ENCODE peak calls at places on chromosomes 13 and 19, in four cellular contexts. K, H, J and R are unnamed samples.

GRCh38 chr13:113351514-113352026 is 12.4 kb downstream of the GRTP1 start:
- DNase-seq in J (no peak), K (no peak), H (no peak), R (no peak)

GRCh38 chr19:43584484-43584883 is 8.9 kb downstream of the PINLYP start:
- DNase-seq in K (no peak), J (no peak), H (no peak), R (no peak)

GRCh38 chr13:109567315-109567714 is 219.1 kb downstream of the IRS2 start:
- DNase-seq in K (no peak), J (no peak), H (no peak), R (no peak)

GRCh38 chr19:3868770-3869456 is at the start of gene ZFR2:
- DNase-seq in H (peak), J (no peak), K (peak), R (no peak)

GRCh38 chr19:35860818-35861639 is 4.3 kb downstream of the KIRREL2 start:
- DNase-seq in K (peak), H (peak), J (no peak), R (peak)

GRCh38 chr13:44770951-44771350 is 194.8 kb upstream of the TSC22D1 start:
- DNase-seq in H (no peak), K (no peak), J (no peak), R (no peak)

GRCh38 chr19:52599241-52599640 is 29.2 kb downstream of the ZNF701 start:
- DNase-seq in J (no peak), K (no peak), H (no peak), R (no peak)

GRCh38 chr19:55495646-55496349 is 7.6 kb downstream of the SSC5D start:
- DNase-seq in H (no peak), J (no peak), K (no peak), R (no peak)

GRCh38 chr19:3618144-3618810 is 8.3 kb downstream of the CACTIN start:
- DNase-seq in J (peak), H (peak), K (peak), R (no peak)

GRCh38 chr19:55676384-55676783 is 1.4 kb downstream of the EPN1 start:
- DNase-seq in K (no peak), H (no peak), J (no peak), R (no peak)

GRCh38 chr13:113607477-113608245 is 23.1 kb downstream of the TFDP1 start:
- DNase-seq in J (no peak), H (no peak), K (no peak), R (no peak)

GRCh38 chr19:30668521-30669155 is 296.5 kb downstream of the ZNF536 start:
- DNase-seq in H (no peak), K (no peak), J (no peak), R (no peak)

GRCh38 chr13:112105884-112106283 is 38.9 kb downstream of the SOX1 start:
- DNase-seq in K (peak), H (no peak), J (no peak), R (no peak)

GRCh38 chr13:80132741-80133601 is 208.0 kb downstream of the SPRY2 start:
- DNase-seq in H (no peak), K (no peak), J (no peak), R (peak)

GRCh38 chr13:27665333-27665732 is 43.6 kb downstream of the POLR1D start:
- DNase-seq in J (no peak), H (no peak), K (no peak), R (no peak)

GRCh38 chr19:4374451-4375163 is 25.7 kb downstream of the SH3GL1 start:
- DNase-seq in H (peak), K (no peak), J (no peak), R (peak)

GRCh38 chr19:2552859-2553258 is 76.9 kb downstream of the GADD45B start:
- DNase-seq in J (peak), K (no peak), H (no peak), R (no peak)

GRCh38 chr13:87953381-87953780 is 282.2 kb downstream of the SLITRK5 start:
- DNase-seq in K (no peak), H (no peak), J (no peak), R (no peak)

GRCh38 chr13:40564342-40564997 is 102.0 kb downstream of the FOXO1 start:
- DNase-seq in K (no peak), J (peak), H (no peak), R (peak)

GRCh38 chr13:44810067-44810840 is 179.0 kb downstream of the NUFIP1 start:
- DNase-seq in K (no peak), H (no peak), J (no peak), R (no peak)

GRCh38 chr19:54029930-54030490 is 33.7 kb downstream of the VSTM1 start:
- DNase-seq in J (no peak), H (peak), K (peak), R (peak)

GRCh38 chr13:65300220-65300619 is 1929.9 kb downstream of the PCDH9 start:
- DNase-seq in H (no peak), J (no peak), K (no peak), R (no peak)

GRCh38 chr13:44402902-44403719 is 29.5 kb downstream of the SERP2 start:
- DNase-seq in J (no peak), K (no peak), H (no peak), R (no peak)

DNA sequence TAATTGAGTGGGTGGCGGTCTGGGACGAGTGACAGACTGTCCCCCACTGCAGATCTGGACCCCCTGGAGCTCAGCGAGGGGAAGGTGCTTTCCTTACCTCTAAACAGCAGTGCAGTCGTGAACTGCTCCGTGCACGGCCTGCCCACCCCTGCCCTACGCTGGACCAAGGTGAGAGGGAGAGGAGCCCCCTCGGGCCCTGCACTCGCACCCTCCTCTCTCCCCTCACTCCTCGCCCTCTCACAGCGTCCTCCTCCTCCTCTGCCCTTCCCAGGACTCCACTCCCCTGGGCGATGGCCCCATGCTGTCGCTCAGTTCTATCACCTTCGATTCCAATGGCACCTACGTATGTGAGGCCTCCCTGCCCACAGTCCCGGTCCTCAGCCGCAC is 9.6 kb downstream of the BCAM start:
- DNase-seq in H (no peak), J (no peak), K (no peak), R (no peak)
- TF ChIP-seq NR2C2 in H (no peak), J (no peak), K (no peak), R (no peak)

GRCh38 chr19:58346961-58347929 is 6.0 kb downstream of the A1BG start:
- DNase-seq in H (peak), J (no peak), K (peak), R (no peak)
- TF ChIP-seq NR2C2 in H (no peak), J (no peak), K (no peak), R (no peak)

GRCh38 chr13:43285891-43286602 is 262.7 kb downstream of the DNAJC15 start:
- DNase-seq in K (no peak), J (no peak), H (no peak), R (no peak)
- TF ChIP-seq NR2C2 in K (no peak), J (no peak), H (no peak), R (no peak)

GRCh38 chr19:41575998-41576397 is at the start of gene CEACAM21:
- DNase-seq in H (no peak), K (no peak), J (no peak), R (no peak)
- TF ChIP-seq NR2C2 in H (no peak), K (no peak), J (no peak), R (no peak)

DNA sequence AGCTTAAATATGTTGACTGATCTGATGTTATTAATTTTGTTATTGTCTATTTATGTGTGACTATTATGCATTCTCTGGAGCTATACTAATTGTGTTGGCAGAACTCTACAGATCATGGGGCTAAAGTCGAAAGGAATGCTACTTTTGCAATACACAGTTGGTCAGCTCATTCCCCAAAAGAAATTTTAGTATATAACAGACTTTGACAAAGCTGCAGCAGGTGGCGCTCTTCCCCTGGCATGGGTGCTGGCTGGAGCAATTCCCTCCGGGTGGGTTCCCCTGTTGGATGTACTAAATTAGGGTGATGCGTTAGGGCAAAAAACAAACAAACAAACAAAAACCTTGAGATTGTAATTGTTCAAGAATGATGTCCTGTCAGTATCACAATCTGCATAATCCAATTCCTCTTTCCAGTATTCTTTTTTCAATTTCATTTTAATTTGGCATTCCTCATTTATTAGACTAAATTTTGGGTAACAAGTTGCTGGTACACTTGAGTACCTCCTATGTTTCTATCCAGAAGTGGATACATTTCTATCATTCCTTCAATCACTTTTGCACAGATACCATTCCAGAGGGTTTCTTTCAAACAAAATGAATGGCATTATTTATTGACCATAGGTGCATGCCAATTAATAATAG is 322.8 kb upstream of the EDNRB start:
- DNase-seq in H (peak), K (peak), J (no peak), R (peak)
- TF ChIP-seq NR2C2 in H (no peak), K (no peak), J (no peak), R (no peak)

GRCh38 chr19:16030964-16031871 is 45.1 kb upstream of the TPM4 start:
- DNase-seq in H (no peak), K (no peak), J (no peak), R (no peak)

GRCh38 chr19:16031872-16032200 is 44.5 kb upstream of the TPM4 start:
- DNase-seq in H (no peak), K (no peak), J (no peak), R (no peak)

GRCh38 chr19:16033136-16033530 is 43.2 kb upstream of the TPM4 start:
- DNase-seq in H (no peak), J (no peak), K (no peak), R (no peak)

GRCh38 chr19:16033721-16034120 is 42.6 kb upstream of the TPM4 start:
- DNase-seq in H (peak), J (no peak), K (no peak), R (no peak)

GRCh38 chr19:16032509-16033135 is 43.7 kb upstream of the TPM4 start:
- DNase-seq in H (no peak), K (no peak), J (no peak), R (no peak)
- TF ChIP-seq NR2C2 in H (no peak), K (no peak), J (no peak), R (no peak)

GRCh38 chr13:20191902-20192469 is 752 bp downstream of the GJB2 start:
- DNase-seq in K (peak), J (no peak), H (no peak), R (no peak)
- TF ChIP-seq NR2C2 in K (no peak), J (no peak), H (no peak), R (no peak)

DNA sequence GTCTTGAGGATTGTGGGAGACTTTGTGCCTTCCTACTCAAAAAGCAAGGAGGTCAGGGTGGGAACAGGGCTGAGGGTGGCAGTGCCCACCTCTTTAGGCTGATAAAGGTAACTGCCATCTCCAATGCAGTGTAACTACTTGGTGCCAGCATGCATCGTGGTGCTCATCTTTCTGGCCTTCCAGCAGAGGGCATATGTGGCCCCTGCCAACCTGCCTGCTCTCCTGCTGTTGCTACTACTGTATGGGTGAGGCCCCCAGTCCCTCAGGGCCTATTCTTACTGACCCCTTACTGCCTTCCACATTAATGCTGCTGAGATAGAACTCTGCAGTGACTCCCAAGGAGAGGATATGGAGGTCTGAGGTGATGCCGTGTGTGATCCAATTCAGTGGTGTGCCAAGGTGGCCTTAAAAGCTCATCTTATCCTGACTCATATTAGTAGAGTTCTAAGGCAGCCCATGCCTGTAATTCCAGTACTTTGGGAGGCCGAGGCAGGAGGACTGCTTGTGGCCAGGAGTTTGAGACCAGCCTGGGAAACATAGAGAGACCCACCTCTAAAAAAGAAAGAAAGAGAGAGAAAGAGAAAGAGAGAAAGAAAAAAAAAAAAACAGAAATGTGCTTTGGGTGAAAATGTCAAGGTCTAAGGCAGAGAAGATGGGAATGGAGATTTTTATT is 9.6 kb upstream of the ARHGAP45 start:
- DNase-seq in K (no peak), H (no peak), J (no peak), R (no peak)
- TF ChIP-seq NR2C2 in K (no peak), H (no peak), J (no peak), R (no peak)

GRCh38 chr19:861756-862528 is 2.5 kb downstream of the CFD start:
- DNase-seq in H (peak), K (peak), J (no peak), R (peak)
- TF ChIP-seq NR2C2 in H (no peak), K (no peak), J (no peak), R (no peak)

DNA sequence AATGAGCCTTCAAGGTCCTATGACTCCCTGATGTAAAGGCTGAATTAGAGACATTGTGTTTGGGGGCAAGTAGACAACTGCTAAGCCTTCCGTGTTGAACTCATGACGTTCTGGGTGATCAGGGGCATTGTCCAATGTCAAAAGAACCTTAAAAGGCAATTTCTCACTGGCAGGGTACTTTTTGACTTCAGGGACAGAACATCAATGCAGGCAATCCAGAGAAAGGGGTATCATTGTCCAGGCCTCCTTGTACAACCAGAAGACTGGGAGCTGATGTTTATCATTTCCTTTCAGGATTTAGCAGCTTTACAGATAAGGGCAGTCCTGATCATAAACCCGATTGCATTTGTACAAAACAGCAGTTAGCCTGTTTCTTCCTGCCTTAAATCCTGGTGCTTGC is 25.0 kb upstream of the SMAD9 start:
- DNase-seq in H (no peak), K (no peak), J (no peak), R (no peak)
- TF ChIP-seq NR2C2 in H (no peak), K (no peak), J (no peak), R (no peak)